ENCODE peak calls at places on chromosomes 11 and 22, in four cellular contexts. A, P, J and V are unnamed samples.
A peak's percentile ranks its signal among the peaks of the same experiment; 100 is the strongest.

GRCh38 chr22:24071686-24072085 is 60.6 kb downstream of the CABIN1 start:
- DNase-seq in A (no peak), P (no peak), J (no peak), V (no peak)

GRCh38 chr11:74318241-74318932 is 6.9 kb upstream of the P4HA3 start:
- DNase-seq in A (no peak), P (no peak), J (peak; percentile 14), V (no peak)

GRCh38 chr22:47189056-47189916 is 426.8 kb downstream of the TBC1D22A start:
- DNase-seq in A (no peak), P (no peak), J (no peak), V (no peak)

GRCh38 chr11:78952866-78953265 is 378.2 kb upstream of the NARS2 start:
- DNase-seq in A (no peak), P (no peak), J (no peak), V (no peak)

GRCh38 chr11:90448280-90448679 is 225.4 kb upstream of the CHORDC1 start:
- DNase-seq in A (no peak), P (no peak), J (no peak), V (no peak)

GRCh38 chr11:118088531-118088930 is 1.8 kb upstream of the SMIM35 start:
- DNase-seq in A (peak; percentile 37), P (no peak), J (no peak), V (no peak)

GRCh38 chr11:44066732-44067131 is 662 bp downstream of the ACCS start:
- DNase-seq in A (peak; percentile 19), P (no peak), J (peak; percentile 83), V (no peak)

GRCh38 chr11:18383388-18384156 is 10.8 kb upstream of the LDHA start:
- DNase-seq in A (peak; percentile 78), P (peak; percentile 12), J (peak; percentile 98), V (peak; percentile 76)

GRCh38 chr22:50473855-50474671 is 772 bp downstream of the SBF1 start:
- DNase-seq in A (peak; percentile 44), P (peak; percentile 48), J (peak; percentile 55), V (no peak)

GRCh38 chr11:61828629-61829407 is 718 bp downstream of the FADS2 start:
- DNase-seq in A (no peak), P (peak; percentile 62), J (peak; percentile 27), V (peak; percentile 76)

GRCh38 chr22:50548046-50548912 is 2.6 kb downstream of the KLHDC7B start:
- DNase-seq in A (no peak), P (no peak), J (no peak), V (peak; percentile 76)

GRCh38 chr22:19353363-19354131 is 62.0 kb upstream of the CLTCL1 start:
- DNase-seq in A (no peak), P (no peak), J (no peak), V (no peak)

GRCh38 chr11:36746886-36747710 is 149.1 kb upstream of the RAG2 start:
- DNase-seq in A (peak; percentile 91), P (peak; percentile 91), J (peak; percentile 93), V (peak; percentile 71)

GRCh38 chr11:64165482-64165841 is 451 bp downstream of the MACROD1 start:
- DNase-seq in A (peak; percentile 46), P (peak; percentile 34), J (no peak), V (no peak)

GRCh38 chr11:64164392-64165312 is 1.3 kb downstream of the MACROD1 start:
- DNase-seq in A (no peak), P (no peak), J (no peak), V (no peak)

GRCh38 chr11:64165842-64166635 is at the start of gene MACROD1:
- DNase-seq in A (peak; percentile 94), P (peak; percentile 68), J (peak; percentile 75), V (peak; percentile 89)

GRCh38 chr11:64161037-64161436 is 4.9 kb downstream of the MACROD1 start:
- DNase-seq in A (no peak), P (no peak), J (no peak), V (no peak)

DNA sequence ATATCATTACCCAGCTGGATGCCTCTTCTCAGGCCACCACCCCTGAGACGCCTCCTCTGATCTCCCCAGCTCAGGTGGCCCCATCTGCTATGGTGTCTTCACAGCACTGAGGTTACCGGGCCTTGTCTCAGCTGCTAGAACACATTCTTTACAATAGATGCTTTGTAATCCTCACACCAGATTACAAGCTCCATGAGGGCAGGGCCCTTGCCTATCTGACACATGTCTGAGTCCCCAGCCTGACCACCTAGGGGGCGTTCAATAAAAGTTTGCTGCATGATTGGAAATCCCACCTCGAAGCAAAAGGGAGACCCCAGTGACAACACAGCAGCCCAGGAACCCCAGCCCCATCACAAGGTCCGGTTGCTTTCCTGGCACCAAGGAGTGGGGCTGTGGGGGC is 2.0 kb downstream of the MACROD1 start:
- DNase-seq in A (no peak), P (no peak), J (no peak), V (no peak)
- TF ChIP-seq CTCF in A (no peak), P (no peak), J (no peak), V (no peak)

DNA sequence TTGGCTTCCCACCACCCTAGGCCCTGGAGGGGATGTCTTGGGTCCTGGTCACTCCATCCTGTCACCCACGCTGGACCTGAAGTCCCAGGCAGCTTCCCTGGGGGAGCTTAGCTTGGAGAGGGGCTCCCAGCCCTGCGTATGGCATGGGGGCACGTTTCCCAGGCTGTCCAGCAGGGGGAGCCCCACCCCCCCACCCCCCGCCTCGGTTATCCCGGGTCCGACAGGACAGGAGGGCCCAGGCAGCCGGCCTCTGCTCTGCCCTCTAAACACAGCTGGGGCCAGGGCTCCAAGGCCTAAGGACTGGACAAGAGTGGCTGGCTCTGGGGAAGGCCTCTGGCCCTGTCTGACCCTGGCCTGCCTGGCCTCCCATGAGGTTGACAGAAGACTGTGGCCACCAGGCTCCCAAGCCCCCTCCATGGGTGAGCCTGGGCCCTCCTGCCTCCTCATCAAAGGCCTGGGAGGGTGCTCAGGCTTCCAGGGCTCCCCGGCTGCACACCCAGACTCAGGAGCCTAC is 104.8 kb downstream of the NECTIN1 start:
- DNase-seq in A (no peak), P (no peak), J (no peak), V (peak; percentile 67)
- TF ChIP-seq CTCF in A (peak; percentile 49), P (peak; percentile 65), J (peak; percentile 45), V (peak; percentile 22)

GRCh38 chr11:398826-399225 is 4.8 kb downstream of the PKP3 start:
- DNase-seq in A (no peak), P (no peak), J (peak; percentile 13), V (no peak)
- TF ChIP-seq CTCF in A (no peak), P (no peak), J (no peak), V (no peak)

GRCh38 chr11:129992161-129992944 is 10.3 kb downstream of the PRDM10 start:
- DNase-seq in A (peak; percentile 61), P (peak; percentile 31), J (peak; percentile 8), V (peak; percentile 50)
- TF ChIP-seq CTCF in A (no peak), P (no peak), J (no peak), V (peak; percentile 26)